ENCODE peak calls at places on chromosomes 7 and 10, in six cellular contexts. One of them, this sample, is unnamed.

GRCh38 chr7:132138817-132139216 is 437.5 kb downstream of the PLXNA4 start:
- DNase-seq in fibroblast of lung: no peak
- DNase-seq in keratinocyte: no peak
- DNase-seq in SK-N-SH: no peak
- DNase-seq in GM23248: peak
- DNase-seq in HepG2: no peak
- DNase-seq in this sample: no peak

GRCh38 chr10:118447478-118447877 is 105.4 kb upstream of the FAM204A start:
- DNase-seq in fibroblast of lung: peak
- DNase-seq in keratinocyte: no peak
- DNase-seq in SK-N-SH: peak
- DNase-seq in GM23248: peak
- DNase-seq in HepG2: no peak
- DNase-seq in this sample: no peak

GRCh38 chr10:61760943-61761824 is 98.5 kb downstream of the CABCOCO1 start:
- DNase-seq in fibroblast of lung: peak
- DNase-seq in keratinocyte: no peak
- DNase-seq in SK-N-SH: no peak
- DNase-seq in GM23248: peak
- DNase-seq in HepG2: no peak
- DNase-seq in this sample: no peak

GRCh38 chr7:139502226-139502625 is 18.8 kb upstream of the KLRG2 start:
- DNase-seq in fibroblast of lung: no peak
- DNase-seq in keratinocyte: no peak
- DNase-seq in SK-N-SH: no peak
- DNase-seq in GM23248: no peak
- DNase-seq in HepG2: no peak
- DNase-seq in this sample: no peak

GRCh38 chr7:55439627-55440026 is 74.5 kb downstream of the LANCL2 start:
- DNase-seq in fibroblast of lung: no peak
- DNase-seq in keratinocyte: no peak
- DNase-seq in SK-N-SH: peak
- DNase-seq in GM23248: peak
- DNase-seq in HepG2: no peak
- DNase-seq in this sample: no peak

GRCh38 chr10:7409045-7409731 is 1.6 kb downstream of the SFMBT2 start:
- DNase-seq in fibroblast of lung: peak
- DNase-seq in keratinocyte: no peak
- DNase-seq in SK-N-SH: peak
- DNase-seq in GM23248: peak
- DNase-seq in HepG2: no peak
- DNase-seq in this sample: no peak

GRCh38 chr7:144050093-144050492 is 1.3 kb downstream of the OR2A5 start:
- DNase-seq in fibroblast of lung: no peak
- DNase-seq in keratinocyte: no peak
- DNase-seq in SK-N-SH: no peak
- DNase-seq in GM23248: peak
- DNase-seq in HepG2: no peak
- DNase-seq in this sample: no peak

GRCh38 chr7:13231216-13231615 is 543.8 kb downstream of the ARL4A start:
- DNase-seq in fibroblast of lung: no peak
- DNase-seq in keratinocyte: no peak
- DNase-seq in SK-N-SH: no peak
- DNase-seq in GM23248: no peak
- DNase-seq in HepG2: no peak
- DNase-seq in this sample: no peak

GRCh38 chr10:73998623-73999622 is 1.0 kb downstream of the VCL start:
- DNase-seq in fibroblast of lung: peak
- DNase-seq in keratinocyte: no peak
- DNase-seq in SK-N-SH: peak
- DNase-seq in GM23248: peak
- DNase-seq in HepG2: peak
- DNase-seq in this sample: no peak

GRCh38 chr10:48495282-48496045 is 109.4 kb downstream of the ARHGAP22 start:
- DNase-seq in fibroblast of lung: no peak
- DNase-seq in keratinocyte: no peak
- DNase-seq in SK-N-SH: no peak
- DNase-seq in GM23248: no peak
- DNase-seq in HepG2: no peak
- DNase-seq in this sample: no peak

GRCh38 chr7:84042110-84042539 is 152.5 kb downstream of the SEMA3A start:
- DNase-seq in fibroblast of lung: peak
- DNase-seq in keratinocyte: no peak
- DNase-seq in SK-N-SH: no peak
- DNase-seq in GM23248: peak
- DNase-seq in HepG2: no peak
- DNase-seq in this sample: no peak

GRCh38 chr7:99579956-99580777 is 17.9 kb upstream of the TMEM225B start:
- DNase-seq in fibroblast of lung: peak
- DNase-seq in keratinocyte: no peak
- DNase-seq in SK-N-SH: peak
- DNase-seq in GM23248: peak
- DNase-seq in HepG2: peak
- DNase-seq in this sample: no peak

GRCh38 chr7:13980474-13980873 is 9.0 kb downstream of the ETV1 start:
- DNase-seq in fibroblast of lung: peak
- DNase-seq in keratinocyte: no peak
- DNase-seq in SK-N-SH: no peak
- DNase-seq in GM23248: peak
- DNase-seq in HepG2: no peak
- DNase-seq in this sample: no peak

GRCh38 chr10:80660736-80661135 is 123.0 kb downstream of the SH2D4B start:
- DNase-seq in fibroblast of lung: no peak
- DNase-seq in keratinocyte: no peak
- DNase-seq in SK-N-SH: no peak
- DNase-seq in GM23248: no peak
- DNase-seq in HepG2: no peak
- DNase-seq in this sample: no peak

GRCh38 chr7:138555684-138556083 is 95.6 kb downstream of the TRIM24 start:
- DNase-seq in fibroblast of lung: no peak
- DNase-seq in keratinocyte: no peak
- DNase-seq in SK-N-SH: no peak
- DNase-seq in GM23248: no peak
- DNase-seq in HepG2: no peak
- DNase-seq in this sample: no peak

GRCh38 chr7:7772385-7772784 is 54.0 kb upstream of the RPA3 start:
- DNase-seq in fibroblast of lung: peak
- DNase-seq in keratinocyte: peak
- DNase-seq in SK-N-SH: no peak
- DNase-seq in GM23248: no peak
- DNase-seq in HepG2: no peak
- DNase-seq in this sample: no peak

GRCh38 chr10:89419548-89419947 is 5.2 kb downstream of the IFIT5 start:
- DNase-seq in fibroblast of lung: peak
- DNase-seq in keratinocyte: no peak
- DNase-seq in SK-N-SH: peak
- DNase-seq in GM23248: peak
- DNase-seq in HepG2: no peak
- DNase-seq in this sample: peak

GRCh38 chr10:103512591-103513382 is 19.3 kb downstream of the NEURL1 start:
- DNase-seq in fibroblast of lung: no peak
- DNase-seq in keratinocyte: no peak
- DNase-seq in SK-N-SH: peak
- DNase-seq in GM23248: no peak
- DNase-seq in HepG2: peak
- DNase-seq in this sample: no peak

GRCh38 chr10:110411047-110411410 is 86.7 kb upstream of the DUSP5 start:
- DNase-seq in fibroblast of lung: peak
- DNase-seq in keratinocyte: no peak
- DNase-seq in SK-N-SH: no peak
- DNase-seq in GM23248: peak
- DNase-seq in HepG2: no peak
- DNase-seq in this sample: no peak

GRCh38 chr7:94333810-94334209 is 60.9 kb upstream of the COL1A2 start:
- DNase-seq in fibroblast of lung: no peak
- DNase-seq in keratinocyte: no peak
- DNase-seq in SK-N-SH: no peak
- DNase-seq in GM23248: peak
- DNase-seq in HepG2: no peak
- DNase-seq in this sample: no peak

GRCh38 chr7:129376076-129376777 is 58.0 kb upstream of the STRIP2 start:
- DNase-seq in fibroblast of lung: peak
- DNase-seq in keratinocyte: peak
- DNase-seq in SK-N-SH: peak
- DNase-seq in GM23248: peak
- DNase-seq in HepG2: peak
- DNase-seq in this sample: no peak

GRCh38 chr10:86298501-86299001 is 68.0 kb downstream of the GRID1 start:
- DNase-seq in fibroblast of lung: no peak
- DNase-seq in keratinocyte: no peak
- DNase-seq in SK-N-SH: no peak
- DNase-seq in GM23248: no peak
- DNase-seq in HepG2: no peak
- DNase-seq in this sample: no peak

GRCh38 chr10:121772406-121772805 is 155.4 kb downstream of the ATE1 start:
- DNase-seq in fibroblast of lung: no peak
- DNase-seq in keratinocyte: no peak
- DNase-seq in SK-N-SH: no peak
- DNase-seq in GM23248: peak
- DNase-seq in HepG2: no peak
- DNase-seq in this sample: no peak

GRCh38 chr7:47631711-47632110 is 49.8 kb upstream of the TNS3 start:
- DNase-seq in fibroblast of lung: no peak
- DNase-seq in keratinocyte: no peak
- DNase-seq in SK-N-SH: no peak
- DNase-seq in GM23248: no peak
- DNase-seq in HepG2: no peak
- DNase-seq in this sample: no peak

GRCh38 chr7:107989618-107990373 is 13.2 kb downstream of the LAMB1 start:
- DNase-seq in fibroblast of lung: peak
- DNase-seq in keratinocyte: no peak
- DNase-seq in SK-N-SH: no peak
- DNase-seq in GM23248: peak
- DNase-seq in HepG2: no peak
- DNase-seq in this sample: no peak

GRCh38 chr10:131947631-131948347 is 33.9 kb downstream of the BNIP3 start:
- DNase-seq in fibroblast of lung: peak
- DNase-seq in keratinocyte: peak
- DNase-seq in SK-N-SH: no peak
- DNase-seq in GM23248: peak
- DNase-seq in HepG2: no peak
- DNase-seq in this sample: no peak

GRCh38 chr10:10831085-10831484 is 186.6 kb upstream of the CELF2 start:
- DNase-seq in fibroblast of lung: peak
- DNase-seq in keratinocyte: peak
- DNase-seq in SK-N-SH: no peak
- DNase-seq in GM23248: peak
- DNase-seq in HepG2: no peak
- DNase-seq in this sample: no peak

GRCh38 chr7:46652317-46652716 is 731.2 kb upstream of the IGFBP3 start:
- DNase-seq in fibroblast of lung: no peak
- DNase-seq in keratinocyte: no peak
- DNase-seq in SK-N-SH: no peak
- DNase-seq in GM23248: no peak
- DNase-seq in HepG2: no peak
- DNase-seq in this sample: no peak

GRCh38 chr10:6203331-6204062 is 765 bp downstream of the PFKFB3 start:
- DNase-seq in fibroblast of lung: peak
- DNase-seq in keratinocyte: no peak
- DNase-seq in SK-N-SH: peak
- DNase-seq in GM23248: peak
- DNase-seq in HepG2: no peak
- DNase-seq in this sample: no peak

GRCh38 chr10:6202098-6202683 is 541 bp upstream of the PFKFB3 start:
- DNase-seq in fibroblast of lung: no peak
- DNase-seq in keratinocyte: no peak
- DNase-seq in SK-N-SH: no peak
- DNase-seq in GM23248: no peak
- DNase-seq in HepG2: no peak
- DNase-seq in this sample: no peak

GRCh38 chr10:6204063-6204340 is 1.3 kb downstream of the PFKFB3 start:
- DNase-seq in fibroblast of lung: no peak
- DNase-seq in keratinocyte: no peak
- DNase-seq in SK-N-SH: peak
- DNase-seq in GM23248: peak
- DNase-seq in HepG2: no peak
- DNase-seq in this sample: no peak

GRCh38 chr10:6202684-6203330 is at the start of gene PFKFB3:
- DNase-seq in fibroblast of lung: peak
- DNase-seq in keratinocyte: peak
- DNase-seq in SK-N-SH: peak
- DNase-seq in GM23248: peak
- DNase-seq in HepG2: peak
- DNase-seq in this sample: no peak

GRCh38 chr10:6204341-6205191 is 1.8 kb downstream of the PFKFB3 start:
- DNase-seq in fibroblast of lung: peak
- DNase-seq in keratinocyte: peak
- DNase-seq in SK-N-SH: peak
- DNase-seq in GM23248: peak
- DNase-seq in HepG2: no peak
- DNase-seq in this sample: no peak
- H3K4me3 ChIP-seq in fibroblast of lung: peak
- H3K4me3 ChIP-seq in keratinocyte: peak
- H3K4me3 ChIP-seq in SK-N-SH: peak
- H3K4me3 ChIP-seq in GM23248: peak
- H3K4me3 ChIP-seq in HepG2: peak
- H3K4me3 ChIP-seq in this sample: peak

DNA sequence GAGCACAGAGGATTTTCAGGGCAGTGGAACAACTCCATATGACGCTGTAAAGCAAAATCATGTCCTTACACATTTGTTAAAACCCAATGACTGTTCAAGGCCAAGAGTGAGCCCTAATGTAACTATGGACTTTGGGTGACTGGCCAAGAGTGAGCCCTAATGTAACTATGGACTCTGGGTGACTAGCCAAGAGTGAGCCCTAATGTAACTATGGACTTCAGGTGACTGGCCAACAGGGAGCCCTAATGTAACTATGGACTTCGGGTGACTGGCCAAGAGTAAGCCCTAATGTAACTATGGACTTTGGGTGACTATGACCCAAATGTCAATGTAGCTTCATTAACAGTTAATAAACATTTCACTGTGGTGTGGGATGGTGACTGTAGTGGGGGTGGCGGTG is 51.9 kb downstream of the PAXIP1 start:
- DNase-seq in fibroblast of lung: no peak
- DNase-seq in keratinocyte: no peak
- DNase-seq in SK-N-SH: no peak
- DNase-seq in GM23248: no peak
- DNase-seq in HepG2: peak
- DNase-seq in this sample: no peak
- H3K9ac ChIP-seq in fibroblast of lung: no peak
- H3K9ac ChIP-seq in keratinocyte: no peak
- H3K9ac ChIP-seq in SK-N-SH: no peak
- H3K9ac ChIP-seq in GM23248: no peak
- H3K9ac ChIP-seq in HepG2: no peak
- H3K9ac ChIP-seq in this sample: no peak

GRCh38 chr10:125982256-125982948 is 86.0 kb downstream of the FANK1 start:
- DNase-seq in fibroblast of lung: peak
- DNase-seq in keratinocyte: no peak
- DNase-seq in SK-N-SH: peak
- DNase-seq in GM23248: peak
- DNase-seq in HepG2: peak
- DNase-seq in this sample: peak
- H3K4me3 ChIP-seq in fibroblast of lung: no peak
- H3K4me3 ChIP-seq in keratinocyte: no peak
- H3K4me3 ChIP-seq in SK-N-SH: no peak
- H3K4me3 ChIP-seq in GM23248: no peak
- H3K4me3 ChIP-seq in HepG2: no peak
- H3K4me3 ChIP-seq in this sample: no peak

GRCh38 chr10:100883322-100883821 is 29.4 kb upstream of the SLF2 start:
- DNase-seq in fibroblast of lung: no peak
- DNase-seq in keratinocyte: no peak
- DNase-seq in SK-N-SH: no peak
- DNase-seq in GM23248: no peak
- DNase-seq in HepG2: no peak
- DNase-seq in this sample: no peak
- H3K9ac ChIP-seq in fibroblast of lung: no peak
- H3K9ac ChIP-seq in keratinocyte: no peak
- H3K9ac ChIP-seq in SK-N-SH: no peak
- H3K9ac ChIP-seq in GM23248: no peak
- H3K9ac ChIP-seq in HepG2: no peak
- H3K9ac ChIP-seq in this sample: no peak

GRCh38 chr7:18566829-18567228 is 71.3 kb downstream of the HDAC9 start:
- DNase-seq in fibroblast of lung: no peak
- DNase-seq in keratinocyte: no peak
- DNase-seq in SK-N-SH: no peak
- DNase-seq in GM23248: no peak
- DNase-seq in HepG2: no peak
- DNase-seq in this sample: no peak
- H3K4me3 ChIP-seq in fibroblast of lung: no peak
- H3K4me3 ChIP-seq in keratinocyte: no peak
- H3K4me3 ChIP-seq in SK-N-SH: no peak
- H3K4me3 ChIP-seq in GM23248: no peak
- H3K4me3 ChIP-seq in HepG2: no peak
- H3K4me3 ChIP-seq in this sample: no peak